ENCODE peak calls at places on chromosome 3, in nine cellular contexts. One of them, this sample, is unnamed.

GRCh38 chr3:81218023-81218422 is 543.4 kb downstream of the GBE1 start:
- DNase-seq in spleen: no peak
- DNase-seq in amniotic epithelial cell: no peak
- DNase-seq in prostate gland: no peak
- DNase-seq in NCI-H1092 treated with DMSO at 0.1 percent for 48 hours: peak
- DNase-seq in astrocyte of the spinal cord: peak
- DNase-seq in NAMALWA: peak
- DNase-seq in stimulated activated CD4-positive, alpha-beta T cell treated with anti-CD3 and anti-CD28 coated beads, Interleukin-1b, Interleukin-23, amount 100 ng/mL, for 24 hours: no peak
- DNase-seq in right cardiac atrium: no peak
- DNase-seq in this sample: no peak

GRCh38 chr3:72171946-72172345 is 387.0 kb upstream of the PROK2 start:
- DNase-seq in spleen: no peak
- DNase-seq in NAMALWA: no peak
- DNase-seq in amniotic epithelial cell: no peak
- DNase-seq in NCI-H1092 treated with DMSO at 0.1 percent for 48 hours: no peak
- DNase-seq in right cardiac atrium: peak
- DNase-seq in prostate gland: no peak
- DNase-seq in astrocyte of the spinal cord: no peak
- DNase-seq in stimulated activated CD4-positive, alpha-beta T cell treated with anti-CD3 and anti-CD28 coated beads, Interleukin-1b, Interleukin-23, amount 100 ng/mL, for 24 hours: no peak
- DNase-seq in this sample: no peak

GRCh38 chr3:42055291-42055690 is 35.9 kb upstream of the TRAK1 start:
- DNase-seq in prostate gland: no peak
- DNase-seq in spleen: no peak
- DNase-seq in amniotic epithelial cell: peak
- DNase-seq in stimulated activated CD4-positive, alpha-beta T cell treated with anti-CD3 and anti-CD28 coated beads, Interleukin-1b, Interleukin-23, amount 100 ng/mL, for 24 hours: no peak
- DNase-seq in NAMALWA: no peak
- DNase-seq in right cardiac atrium: no peak
- DNase-seq in astrocyte of the spinal cord: no peak
- DNase-seq in NCI-H1092 treated with DMSO at 0.1 percent for 48 hours: no peak
- DNase-seq in this sample: no peak

GRCh38 chr3:128082545-128082944 is 30.3 kb downstream of the SEC61A1 start:
- DNase-seq in stimulated activated CD4-positive, alpha-beta T cell treated with anti-CD3 and anti-CD28 coated beads, Interleukin-1b, Interleukin-23, amount 100 ng/mL, for 24 hours: no peak
- DNase-seq in amniotic epithelial cell: no peak
- DNase-seq in NAMALWA: no peak
- DNase-seq in prostate gland: no peak
- DNase-seq in spleen: no peak
- DNase-seq in right cardiac atrium: no peak
- DNase-seq in NCI-H1092 treated with DMSO at 0.1 percent for 48 hours: no peak
- DNase-seq in astrocyte of the spinal cord: no peak
- DNase-seq in this sample: no peak

GRCh38 chr3:120092444-120092843 is 1.8 kb downstream of the GSK3B start:
- DNase-seq in spleen: no peak
- DNase-seq in NAMALWA: peak
- DNase-seq in NCI-H1092 treated with DMSO at 0.1 percent for 48 hours: no peak
- DNase-seq in prostate gland: no peak
- DNase-seq in amniotic epithelial cell: no peak
- DNase-seq in right cardiac atrium: no peak
- DNase-seq in stimulated activated CD4-positive, alpha-beta T cell treated with anti-CD3 and anti-CD28 coated beads, Interleukin-1b, Interleukin-23, amount 100 ng/mL, for 24 hours: no peak
- DNase-seq in astrocyte of the spinal cord: no peak
- DNase-seq in this sample: no peak

GRCh38 chr3:14212032-14212431 is 33.4 kb downstream of the LSM3 start:
- DNase-seq in astrocyte of the spinal cord: no peak
- DNase-seq in spleen: no peak
- DNase-seq in right cardiac atrium: no peak
- DNase-seq in stimulated activated CD4-positive, alpha-beta T cell treated with anti-CD3 and anti-CD28 coated beads, Interleukin-1b, Interleukin-23, amount 100 ng/mL, for 24 hours: no peak
- DNase-seq in amniotic epithelial cell: no peak
- DNase-seq in NAMALWA: no peak
- DNase-seq in prostate gland: no peak
- DNase-seq in NCI-H1092 treated with DMSO at 0.1 percent for 48 hours: no peak
- DNase-seq in this sample: no peak

GRCh38 chr3:177447938-177448337 is 250.7 kb upstream of the TBL1XR1 start:
- DNase-seq in spleen: no peak
- DNase-seq in right cardiac atrium: no peak
- DNase-seq in amniotic epithelial cell: no peak
- DNase-seq in NCI-H1092 treated with DMSO at 0.1 percent for 48 hours: no peak
- DNase-seq in NAMALWA: no peak
- DNase-seq in prostate gland: peak
- DNase-seq in astrocyte of the spinal cord: no peak
- DNase-seq in stimulated activated CD4-positive, alpha-beta T cell treated with anti-CD3 and anti-CD28 coated beads, Interleukin-1b, Interleukin-23, amount 100 ng/mL, for 24 hours: no peak
- DNase-seq in this sample: peak

GRCh38 chr3:196995646-196996355 is 27.2 kb upstream of the PIGZ start:
- DNase-seq in prostate gland: no peak
- DNase-seq in stimulated activated CD4-positive, alpha-beta T cell treated with anti-CD3 and anti-CD28 coated beads, Interleukin-1b, Interleukin-23, amount 100 ng/mL, for 24 hours: no peak
- DNase-seq in NAMALWA: no peak
- DNase-seq in amniotic epithelial cell: no peak
- DNase-seq in astrocyte of the spinal cord: no peak
- DNase-seq in right cardiac atrium: no peak
- DNase-seq in spleen: peak
- DNase-seq in NCI-H1092 treated with DMSO at 0.1 percent for 48 hours: no peak
- DNase-seq in this sample: no peak

GRCh38 chr3:9946112-9947024 is 5.8 kb downstream of the PRRT3 start:
- DNase-seq in astrocyte of the spinal cord: peak
- DNase-seq in stimulated activated CD4-positive, alpha-beta T cell treated with anti-CD3 and anti-CD28 coated beads, Interleukin-1b, Interleukin-23, amount 100 ng/mL, for 24 hours: peak
- DNase-seq in NCI-H1092 treated with DMSO at 0.1 percent for 48 hours: peak
- DNase-seq in right cardiac atrium: peak
- DNase-seq in spleen: peak
- DNase-seq in prostate gland: peak
- DNase-seq in NAMALWA: peak
- DNase-seq in amniotic epithelial cell: peak
- DNase-seq in this sample: peak

This sample was measured in LNCaP clone FGC.